ENCODE peak calls at places on chromosomes 11 and 22, in five cellular contexts. Z is heart right ventricle; U is CD8-positive, alpha-beta T cell; F is breast epithelium; C is suprapubic skin. P is an unnamed sample.

GRCh38 chr22:38180841-38181452 is 683 bp downstream of the PLA2G6 start:
- DNase-seq in Z (peak; percentile 53), U (no peak), F (no peak), C (no peak), P (peak; percentile 70)

GRCh38 chr11:74141274-74141695 is 29.5 kb downstream of the C2CD3 start:
- DNase-seq in Z (no peak), U (no peak), F (no peak), C (no peak), P (no peak)

GRCh38 chr11:74566386-74566960 is 25.9 kb upstream of the POLD3 start:
- DNase-seq in Z (no peak), U (no peak), F (no peak), C (no peak), P (no peak)

GRCh38 chr22:46587067-46587471 is 33.1 kb upstream of the GRAMD4 start:
- DNase-seq in Z (no peak), U (no peak), F (no peak), C (no peak), P (no peak)

GRCh38 chr11:116193321-116194114 is 579.3 kb downstream of the BUD13 start:
- DNase-seq in Z (peak; percentile 50), U (no peak), F (peak; percentile 59), C (no peak), P (no peak)

GRCh38 chr11:109037856-109038780 is 373.2 kb downstream of the DDX10 start:
- DNase-seq in Z (no peak), U (no peak), F (no peak), C (no peak), P (no peak)

GRCh38 chr11:69842746-69843528 is 23.7 kb upstream of the FGF3 start:
- DNase-seq in Z (no peak), U (no peak), F (no peak), C (peak; percentile 48), P (no peak)

GRCh38 chr22:48835364-48835763 is 992.3 kb downstream of the BRD1 start:
- DNase-seq in Z (no peak), U (no peak), F (no peak), C (no peak), P (no peak)

GRCh38 chr11:70509476-70509875 is 111.1 kb downstream of the CTTN start:
- DNase-seq in Z (no peak), U (no peak), F (no peak), C (no peak), P (no peak)

GRCh38 chr11:107741044-107741823 is 29.4 kb upstream of the SLN start:
- DNase-seq in Z (no peak), U (no peak), F (no peak), C (no peak), P (no peak)

GRCh38 chr11:43913829-43914380 is 28.5 kb upstream of the C11orf96 start:
- DNase-seq in Z (no peak), U (no peak), F (no peak), C (no peak), P (no peak)

GRCh38 chr22:18156878-18157713 is 7.1 kb downstream of the USP18 start:
- DNase-seq in Z (peak; percentile 72), U (no peak), F (peak; percentile 78), C (no peak), P (peak; percentile 82)

GRCh38 chr22:20186183-20186870 is 35.5 kb upstream of the CCDC188 start:
- DNase-seq in Z (no peak), U (no peak), F (no peak), C (no peak), P (no peak)

GRCh38 chr11:24496371-24496727 is 504 bp upstream of the LUZP2 start:
- DNase-seq in Z (no peak), U (no peak), F (no peak), C (no peak), P (no peak)

GRCh38 chr22:31646186-31647019 is 15.6 kb downstream of the PISD start:
- DNase-seq in Z (no peak), U (no peak), F (no peak), C (no peak), P (no peak)

GRCh38 chr11:35632301-35632700 is 14.0 kb downstream of the FJX1 start:
- DNase-seq in Z (no peak), U (no peak), F (no peak), C (no peak), P (no peak)

GRCh38 chr11:104771782-104772181 is 126.5 kb downstream of the CASP12 start:
- DNase-seq in Z (no peak), U (no peak), F (no peak), C (no peak), P (no peak)

GRCh38 chr22:29503811-29504372 is 23.9 kb downstream of the NEFH start:
- DNase-seq in Z (peak; percentile 45), U (no peak), F (no peak), C (no peak), P (peak; percentile 48)

DNA sequence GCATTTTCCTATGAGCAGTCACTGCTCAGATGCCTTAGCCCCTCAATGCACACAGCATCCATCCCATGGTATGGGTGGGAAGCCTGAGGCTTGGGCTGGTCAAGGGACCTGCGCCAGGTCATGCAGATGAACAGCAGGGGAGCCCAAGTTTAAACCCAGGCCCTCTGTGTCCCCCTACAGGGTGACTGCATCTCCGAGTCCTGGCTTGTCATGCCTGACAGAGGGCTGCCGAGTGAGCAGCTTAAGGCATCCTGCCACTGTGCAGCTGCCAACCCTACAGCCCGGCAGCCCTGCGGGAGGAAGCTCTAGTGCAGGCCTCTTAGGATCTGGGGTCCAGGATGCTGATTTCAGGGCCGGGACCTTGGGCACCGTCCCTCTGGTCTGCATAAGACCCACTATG is 10.0 kb downstream of the IL2RB start:
- DNase-seq in Z (no peak), U (no peak), F (no peak), C (no peak), P (no peak)
- H3K36me3 ChIP-seq in Z (no peaks in the 10 kb centered on the region), U (peaks cover 88% of the 10 kb centered on the region), F (no peaks in the 10 kb centered on the region), C (no peaks in the 10 kb centered on the region), P (no peaks in the 10 kb centered on the region)

GRCh38 chr11:20026629-20027545 is 133.4 kb downstream of the DBX1 start:
- DNase-seq in Z (no peak), U (no peak), F (no peak), C (no peak), P (no peak)
- H3K27ac ChIP-seq in Z (no peak overlapping the region), U (no peak overlapping the region), F (peak overlapping the region; percentile 43), C (peak overlapping the region; percentile 28), P (no peak overlapping the region)

GRCh38 chr11:65425105-65425970 is 2.7 kb downstream of the NEAT1 start:
- DNase-seq in Z (peak; percentile 48), U (peak; percentile 74), F (peak; percentile 51), C (peak; percentile 78), P (no peak)

GRCh38 chr11:65424200-65425104 is 1.9 kb downstream of the NEAT1 start:
- DNase-seq in Z (peak; percentile 54), U (peak; percentile 54), F (peak; percentile 67), C (peak; percentile 82), P (peak; percentile 63)

GRCh38 chr11:65422633-65423515 is at the start of gene NEAT1:
- DNase-seq in Z (peak; percentile 99), U (peak; percentile 93), F (peak; percentile 99), C (peak; percentile 99), P (peak; percentile 98)

GRCh38 chr11:65422104-65422632 is 430 bp upstream of the NEAT1 start:
- DNase-seq in Z (peak; percentile 99), U (peak; percentile 87), F (peak; percentile 99), C (peak; percentile 99), P (peak; percentile 100)

DNA sequence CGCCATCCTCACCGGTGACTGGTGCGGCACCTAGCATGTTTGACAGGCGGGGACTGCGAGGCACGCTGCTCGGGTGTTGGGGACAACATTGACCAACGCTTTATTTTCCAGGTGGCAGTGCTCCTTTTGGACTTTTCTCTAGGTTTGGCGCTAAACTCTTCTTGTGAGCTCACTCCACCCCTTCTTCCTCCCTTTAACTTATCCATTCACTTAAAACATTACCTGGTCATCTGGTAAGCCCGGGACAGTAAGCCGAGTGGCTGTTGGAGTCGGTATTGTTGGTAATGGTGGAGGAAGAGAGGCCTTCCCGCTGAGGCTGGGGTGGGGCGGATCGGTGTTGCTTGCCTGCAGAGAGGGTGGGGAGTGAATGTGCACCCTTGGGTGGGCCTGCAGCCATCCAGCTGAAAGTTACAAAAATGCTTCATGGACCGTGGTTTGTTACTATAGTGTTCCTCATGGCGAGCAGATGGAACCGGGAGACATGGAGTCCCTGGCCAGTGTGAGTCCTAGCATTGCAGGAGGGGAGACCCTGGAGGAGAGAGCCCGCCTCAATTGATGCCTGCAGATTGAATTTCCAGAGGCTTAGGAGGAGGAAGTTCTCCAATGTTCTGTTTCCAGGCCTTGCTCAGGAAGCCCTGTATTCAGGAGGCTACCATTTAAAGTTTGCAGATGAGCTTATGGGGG is 1.1 kb downstream of the NEAT1 start:
- DNase-seq in Z (peak; percentile 24), U (no peak), F (peak; percentile 52), C (peak; percentile 80), P (no peak)
- H3K36me3 ChIP-seq in Z (peaks cover 49% of the 10 kb centered on the region), U (no peaks in the 10 kb centered on the region), F (no peaks in the 10 kb centered on the region), C (peaks cover 11% of the 10 kb centered on the region), P (no peaks in the 10 kb centered on the region)

GRCh38 chr22:49964136-49964492 is 3.5 kb downstream of the PIM3 start:
- DNase-seq in Z (no peak), U (no peak), F (peak; percentile 46), C (no peak), P (no peak)
- H3K27ac ChIP-seq in Z (peak overlapping the region; percentile 95), U (no peak overlapping the region), F (peak overlapping the region; percentile 96), C (peak overlapping the region; percentile 99), P (peak overlapping the region; percentile 97)

GRCh38 chr22:30578481-30578880 is 4.0 kb upstream of the GAL3ST1 start:
- DNase-seq in Z (no peak), U (no peak), F (no peak), C (no peak), P (peak; percentile 26)
- H3K36me3 ChIP-seq in Z (peaks cover 81% of the 10 kb centered on the region), U (peaks cover 65% of the 10 kb centered on the region), F (peaks cover 40% of the 10 kb centered on the region), C (peaks cover 79% of the 10 kb centered on the region), P (peaks cover 83% of the 10 kb centered on the region)